ENCODE peak calls at places on chromosomes 1 and 21, in ten cellular contexts. R, P, J, N, L, Z, F, Y, I and B are unnamed samples.

GRCh38 chr1:208242829-208243521 is 1.2 kb downstream of the PLXNA2 start:
- DNase-seq in Z (peak; percentile 37), Y (no peak), R (no peak), L (peak; percentile 66), P (no peak), F (peak; percentile 44), I (no peak), N (peak; percentile 45), J (no peak), B (no peak)

GRCh38 chr1:218027152-218027551 is 257.9 kb upstream of the RRP15 start:
- DNase-seq in Y (no peak), P (no peak), F (no peak), N (no peak), L (no peak), I (no peak), Z (no peak), R (no peak), J (no peak), B (no peak)

GRCh38 chr1:44653107-44653964 is 20.9 kb downstream of the TMEM53 start:
- DNase-seq in Y (no peak), F (no peak), L (no peak), R (no peak), N (no peak), Z (no peak), J (no peak), P (no peak), I (no peak), B (no peak)

GRCh38 chr1:178870944-178871343 is at the start of gene ANGPTL1:
- DNase-seq in I (peak; percentile 63), Z (no peak), J (no peak), F (peak; percentile 13), R (no peak), Y (no peak), N (no peak), L (peak; percentile 61), P (no peak), B (peak; percentile 34)

GRCh38 chr1:35085421-35085820 is 6.2 kb downstream of the ZMYM1 start:
- DNase-seq in L (peak; percentile 9), J (no peak), N (no peak), P (no peak), F (no peak), R (no peak), Z (peak; percentile 19), Y (no peak), I (no peak), B (peak; percentile 10)

GRCh38 chr1:168520052-168520751 is 23.6 kb downstream of the XCL2 start:
- DNase-seq in L (no peak), Z (no peak), Y (no peak), F (no peak), P (no peak), R (no peak), I (no peak), N (no peak), J (no peak), B (no peak)

GRCh38 chr21:29187939-29188338 is 57.5 kb downstream of the MAP3K7CL start:
- DNase-seq in Y (no peak), J (no peak), P (peak; percentile 86), L (peak; percentile 94), I (peak; percentile 87), N (no peak), Z (peak; percentile 21), R (no peak), F (no peak), B (peak; percentile 94)

GRCh38 chr1:93324486-93325464 is 20.9 kb upstream of the DR1 start:
- DNase-seq in R (no peak), Y (no peak), I (peak; percentile 29), L (peak; percentile 85), P (peak; percentile 74), F (no peak), J (no peak), N (no peak), Z (no peak), B (peak; percentile 58)

GRCh38 chr1:18932387-18932786 is 24.1 kb downstream of the IFFO2 start:
- DNase-seq in R (no peak), Y (peak; percentile 70), P (no peak), I (no peak), F (no peak), J (no peak), Z (peak; percentile 48), L (peak; percentile 51), N (no peak), B (no peak)

GRCh38 chr1:165253818-165254254 is 102.7 kb downstream of the LMX1A start:
- DNase-seq in L (no peak), I (no peak), Z (no peak), R (no peak), J (no peak), P (no peak), Y (no peak), N (no peak), F (peak; percentile 60), B (no peak)

GRCh38 chr1:21220815-21221214 is 44.1 kb upstream of the EIF4G3 start:
- DNase-seq in Y (no peak), F (no peak), J (no peak), P (no peak), Z (no peak), L (peak; percentile 40), R (no peak), I (no peak), N (no peak), B (peak; percentile 50)

GRCh38 chr1:178055779-178056471 is 38.0 kb upstream of the RASAL2 start:
- DNase-seq in J (peak; percentile 32), P (no peak), N (no peak), F (peak; percentile 38), Z (peak; percentile 37), R (no peak), L (no peak), I (no peak), Y (peak; percentile 62), B (no peak)

GRCh38 chr1:156797212-156797871 is 19.3 kb downstream of the SH2D2A start:
- DNase-seq in F (peak; percentile 84), Y (no peak), P (no peak), L (peak; percentile 69), Z (peak; percentile 41), J (no peak), N (peak; percentile 50), R (peak; percentile 27), I (peak; percentile 33), B (peak; percentile 60)

GRCh38 chr1:106524631-106525030 is 531.8 kb upstream of the PRMT6 start:
- DNase-seq in F (no peak), L (no peak), Z (no peak), R (no peak), Y (no peak), P (no peak), I (no peak), N (no peak), J (no peak), B (no peak)

GRCh38 chr1:106526650-106527049 is 529.8 kb upstream of the PRMT6 start:
- DNase-seq in P (peak; percentile 47), Z (no peak), L (peak; percentile 89), F (no peak), Y (no peak), N (no peak), J (no peak), I (peak; percentile 48), R (no peak), B (peak; percentile 52)

DNA sequence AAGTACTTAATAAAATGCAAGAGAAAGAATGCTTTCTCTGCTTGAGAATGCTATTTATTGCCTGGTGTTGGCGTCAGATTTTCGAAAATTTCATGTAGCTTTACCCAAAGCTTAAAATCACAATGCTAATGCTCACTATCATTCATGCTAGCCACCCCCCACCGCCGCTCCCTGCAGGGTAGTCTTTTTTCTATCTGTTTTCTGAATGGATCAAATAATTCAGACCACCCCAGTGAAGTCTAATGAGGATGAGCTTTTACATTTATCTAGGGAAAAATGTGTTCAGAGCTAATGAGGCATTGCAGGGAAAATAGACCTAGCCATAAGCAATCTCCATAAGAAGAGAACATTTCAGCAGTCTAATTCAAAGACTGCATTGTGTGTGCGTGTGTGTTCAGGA is 533.0 kb upstream of the PRMT6 start:
- DNase-seq in N (no peak), R (no peak), Y (no peak), Z (no peak), J (no peak), P (no peak), F (no peak), I (no peak), L (no peak), B (no peak)
- H3K4me3 ChIP-seq in N (no peak overlapping the region), R (no peak overlapping the region), Y (no peak overlapping the region), Z (no peak overlapping the region), J (no peak overlapping the region), P (no peak overlapping the region), F (no peak overlapping the region), I (no peak overlapping the region), L (no peak overlapping the region), B (no peak overlapping the region)

DNA sequence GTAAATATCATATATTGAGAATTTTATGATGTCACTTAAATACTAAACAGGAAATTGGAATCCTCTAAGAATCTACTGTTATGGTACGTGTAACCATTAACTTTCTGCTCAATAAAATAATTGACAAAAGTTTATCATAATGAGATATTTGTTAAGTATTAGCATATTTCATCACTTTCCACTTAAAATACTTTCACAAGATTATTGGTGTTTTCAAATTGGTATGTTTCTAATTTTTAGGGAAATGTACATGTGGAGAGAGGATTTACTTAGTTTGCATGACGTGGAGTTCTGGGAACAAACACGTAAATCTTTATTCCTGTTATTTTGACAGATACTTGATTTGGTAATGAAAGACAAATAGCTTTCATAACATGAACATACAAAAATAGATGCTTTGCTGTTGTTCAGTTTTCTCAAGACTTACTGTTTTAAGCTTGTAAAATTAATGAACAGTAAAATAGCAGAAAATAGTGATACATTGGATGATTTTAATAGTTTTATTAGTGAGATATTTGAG is 1.6 kb downstream of the SRSF11 start:
- DNase-seq in R (no peak), P (no peak), F (no peak), L (peak; percentile 23), Y (no peak), N (no peak), Z (no peak), I (no peak), J (no peak), B (no peak)
- H3K4me3 ChIP-seq in R (peak overlapping the region; percentile 5), P (peak overlapping the region; percentile 74), F (peak overlapping the region; percentile 88), L (peak overlapping the region; percentile 95), Y (peak overlapping the region; percentile 68), N (no peak overlapping the region), Z (peak overlapping the region; percentile 66), I (peak overlapping the region; percentile 71), J (peak overlapping the region; percentile 88), B (peak overlapping the region; percentile 67)

GRCh38 chr1:31580891-31581603 is 4.7 kb downstream of the TINAGL1 start:
- DNase-seq in P (no peak), Z (no peak), F (no peak), I (no peak), R (no peak), J (no peak), Y (no peak), L (no peak), N (no peak), B (no peak)
- H3K4me3 ChIP-seq in P (no peak overlapping the region), Z (peak overlapping the region; percentile 70), F (no peak overlapping the region), I (no peak overlapping the region), R (no peak overlapping the region), J (no peak overlapping the region), Y (peak overlapping the region; percentile 31), L (no peak overlapping the region), N (no peak overlapping the region), B (no peak overlapping the region)

DNA sequence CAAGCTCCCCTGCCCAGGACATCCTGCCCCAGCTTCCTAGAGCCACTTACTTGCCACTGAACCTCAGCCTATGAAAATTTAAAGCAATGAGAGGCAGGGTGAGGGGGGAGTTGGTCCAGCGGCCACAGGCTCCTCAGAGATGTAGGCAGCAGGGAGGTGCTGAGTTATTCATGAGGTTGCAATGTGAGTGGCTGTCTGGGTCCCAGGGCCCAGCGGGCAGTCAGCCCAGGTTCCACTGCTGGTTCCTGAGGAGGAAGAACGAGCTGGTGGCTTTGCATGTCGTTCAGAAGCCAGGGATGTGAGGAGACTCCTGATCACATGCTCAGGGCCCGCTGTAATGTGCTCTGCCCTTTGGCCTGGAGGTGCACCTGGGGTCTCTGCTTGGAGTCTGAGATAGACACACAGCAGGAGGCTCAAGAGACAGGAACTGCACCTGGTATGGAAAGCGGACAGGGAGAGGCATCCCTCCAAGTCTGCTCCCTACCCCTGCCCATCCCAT is at the start of gene KNCN:
- DNase-seq in F (no peak), I (no peak), R (no peak), N (no peak), Y (no peak), Z (no peak), L (no peak), J (no peak), P (no peak), B (no peak)
- H3K4me3 ChIP-seq in F (no peak within 1 kb of the TSS), I (no peak within 1 kb of the TSS), R (no peak within 1 kb of the TSS), N (no peak within 1 kb of the TSS), Y (no peak within 1 kb of the TSS), Z (no peak within 1 kb of the TSS), L (no peak within 1 kb of the TSS), J (no peak within 1 kb of the TSS), P (no peak within 1 kb of the TSS), B (no peak within 1 kb of the TSS)